ENCODE peak calls at places on chromosomes 1 and 21, in four cellular contexts. One of them, this sample, is unnamed.

GRCh38 chr1:234908571-234908970 is 220.1 kb downstream of the TOMM20 start:
- DNase-seq in spleen: no peak
- DNase-seq in sigmoid colon: no peak
- DNase-seq in upper lobe of left lung: peak
- DNase-seq in this sample: no peak

GRCh38 chr1:19153169-19153568 is 56.9 kb downstream of the UBR4 start:
- DNase-seq in spleen: no peak
- DNase-seq in sigmoid colon: no peak
- DNase-seq in upper lobe of left lung: no peak
- DNase-seq in this sample: no peak

GRCh38 chr1:63368131-63368530 is 704 bp downstream of the ALG6 start:
- DNase-seq in spleen: no peak
- DNase-seq in sigmoid colon: no peak
- DNase-seq in upper lobe of left lung: no peak
- DNase-seq in this sample: no peak

GRCh38 chr21:36909901-36910561 is 56.4 kb downstream of the HLCS start:
- DNase-seq in spleen: no peak
- DNase-seq in sigmoid colon: no peak
- DNase-seq in upper lobe of left lung: no peak
- DNase-seq in this sample: no peak

GRCh38 chr1:72837781-72838180 is 555.4 kb upstream of the NEGR1 start:
- DNase-seq in spleen: no peak
- DNase-seq in sigmoid colon: no peak
- DNase-seq in upper lobe of left lung: no peak
- DNase-seq in this sample: no peak

GRCh38 chr1:232557661-232558260 is 72.2 kb downstream of the SIPA1L2 start:
- DNase-seq in spleen: no peak
- DNase-seq in sigmoid colon: no peak
- DNase-seq in upper lobe of left lung: no peak
- DNase-seq in this sample: no peak

GRCh38 chr1:111904478-111905218 is 84.8 kb downstream of the KCND3 start:
- DNase-seq in spleen: no peak
- DNase-seq in sigmoid colon: no peak
- DNase-seq in upper lobe of left lung: peak
- DNase-seq in this sample: no peak

GRCh38 chr1:210596641-210597040 is 267.9 kb downstream of the HHAT start:
- DNase-seq in spleen: no peak
- DNase-seq in sigmoid colon: no peak
- DNase-seq in upper lobe of left lung: no peak
- DNase-seq in this sample: no peak

GRCh38 chr1:9767964-9768668 is 55.6 kb downstream of the CLSTN1 start:
- DNase-seq in spleen: peak
- DNase-seq in sigmoid colon: peak
- DNase-seq in upper lobe of left lung: no peak
- DNase-seq in this sample: peak

GRCh38 chr1:41003640-41004220 is 17.8 kb downstream of the SLFNL1 start:
- DNase-seq in spleen: peak
- DNase-seq in sigmoid colon: peak
- DNase-seq in upper lobe of left lung: no peak
- DNase-seq in this sample: peak

GRCh38 chr21:15379776-15380175 is 315.0 kb upstream of the NRIP1 start:
- DNase-seq in spleen: no peak
- DNase-seq in sigmoid colon: no peak
- DNase-seq in upper lobe of left lung: no peak
- DNase-seq in this sample: no peak

GRCh38 chr1:214670098-214670497 is 67.1 kb downstream of the CENPF start:
- DNase-seq in spleen: no peak
- DNase-seq in sigmoid colon: peak
- DNase-seq in upper lobe of left lung: no peak
- DNase-seq in this sample: no peak

GRCh38 chr1:221776495-221777413 is 34.9 kb upstream of the DUSP10 start:
- DNase-seq in spleen: no peak
- DNase-seq in sigmoid colon: no peak
- DNase-seq in upper lobe of left lung: no peak
- DNase-seq in this sample: no peak

GRCh38 chr1:223156343-223156742 is 13.3 kb upstream of the TLR5 start:
- DNase-seq in spleen: no peak
- DNase-seq in sigmoid colon: no peak
- DNase-seq in upper lobe of left lung: no peak
- DNase-seq in this sample: no peak

GRCh38 chr1:245160288-245160687 is 5.5 kb downstream of the KIF26B start:
- DNase-seq in spleen: no peak
- DNase-seq in sigmoid colon: peak
- DNase-seq in upper lobe of left lung: no peak
- DNase-seq in this sample: no peak

GRCh38 chr1:155688318-155689121 is at the start of the genes DAP3 and YY1AP1:
- DNase-seq in spleen: peak
- DNase-seq in sigmoid colon: peak
- DNase-seq in upper lobe of left lung: peak
- DNase-seq in this sample: peak

GRCh38 chr1:237390798-237391197 is 348.8 kb downstream of the RYR2 start:
- DNase-seq in spleen: no peak
- DNase-seq in sigmoid colon: no peak
- DNase-seq in upper lobe of left lung: no peak
- DNase-seq in this sample: no peak

GRCh38 chr1:231070758-231071443 is 30.8 kb upstream of the FAM89A start:
- DNase-seq in spleen: no peak
- DNase-seq in sigmoid colon: no peak
- DNase-seq in upper lobe of left lung: peak
- DNase-seq in this sample: no peak

GRCh38 chr1:34265396-34265795 is 88.7 kb downstream of the C1orf94 start:
- DNase-seq in spleen: no peak
- DNase-seq in sigmoid colon: no peak
- DNase-seq in upper lobe of left lung: no peak
- DNase-seq in this sample: no peak

GRCh38 chr1:220233927-220234326 is 38.3 kb downstream of the RAB3GAP2 start:
- DNase-seq in spleen: no peak
- DNase-seq in sigmoid colon: no peak
- DNase-seq in upper lobe of left lung: no peak
- DNase-seq in this sample: no peak

GRCh38 chr1:40849801-40850592 is 12.2 kb downstream of the CITED4 start:
- DNase-seq in spleen: peak
- DNase-seq in sigmoid colon: peak
- DNase-seq in upper lobe of left lung: no peak
- DNase-seq in this sample: peak

GRCh38 chr1:203077367-203077766 is 8.4 kb downstream of the MYOG start:
- DNase-seq in spleen: no peak
- DNase-seq in sigmoid colon: peak
- DNase-seq in upper lobe of left lung: no peak
- DNase-seq in this sample: no peak

GRCh38 chr1:86183711-86184252 is 27.2 kb upstream of the COL24A1 start:
- DNase-seq in spleen: no peak
- DNase-seq in sigmoid colon: no peak
- DNase-seq in upper lobe of left lung: no peak
- DNase-seq in this sample: no peak

GRCh38 chr1:231748744-231749143 is 122.2 kb downstream of the DISC1 start:
- DNase-seq in spleen: no peak
- DNase-seq in sigmoid colon: no peak
- DNase-seq in upper lobe of left lung: no peak
- DNase-seq in this sample: no peak

GRCh38 chr1:52551476-52552235 is 1.2 kb downstream of the TUT4 start:
- DNase-seq in spleen: no peak
- DNase-seq in sigmoid colon: no peak
- DNase-seq in upper lobe of left lung: peak
- DNase-seq in this sample: peak

GRCh38 chr1:89022167-89022959 is at the start of gene GBP3:
- DNase-seq in spleen: no peak
- DNase-seq in sigmoid colon: no peak
- DNase-seq in upper lobe of left lung: no peak
- DNase-seq in this sample: no peak

GRCh38 chr1:19044975-19045831 is 88.7 kb upstream of the IFFO2 start:
- DNase-seq in spleen: peak
- DNase-seq in sigmoid colon: no peak
- DNase-seq in upper lobe of left lung: no peak
- DNase-seq in this sample: no peak

GRCh38 chr1:100896481-100896982 is 642 bp downstream of the SLC30A7 start:
- DNase-seq in spleen: no peak
- DNase-seq in sigmoid colon: peak
- DNase-seq in upper lobe of left lung: no peak
- DNase-seq in this sample: peak

GRCh38 chr1:37919277-37919676 is 27.6 kb downstream of the INPP5B start:
- DNase-seq in spleen: no peak
- DNase-seq in sigmoid colon: peak
- DNase-seq in upper lobe of left lung: no peak
- DNase-seq in this sample: no peak

GRCh38 chr1:29237906-29238600 is 1.7 kb downstream of the PTPRU start:
- DNase-seq in spleen: no peak
- DNase-seq in sigmoid colon: peak
- DNase-seq in upper lobe of left lung: peak
- DNase-seq in this sample: peak

GRCh38 chr1:29234471-29234870 is 1.9 kb upstream of the PTPRU start:
- DNase-seq in spleen: no peak
- DNase-seq in sigmoid colon: no peak
- DNase-seq in upper lobe of left lung: no peak
- DNase-seq in this sample: no peak

GRCh38 chr1:29236993-29237905 is 927 bp downstream of the PTPRU start:
- DNase-seq in spleen: peak
- DNase-seq in sigmoid colon: peak
- DNase-seq in upper lobe of left lung: peak
- DNase-seq in this sample: peak

GRCh38 chr1:29236743-29236992 is 346 bp downstream of the PTPRU start:
- DNase-seq in spleen: no peak
- DNase-seq in sigmoid colon: no peak
- DNase-seq in upper lobe of left lung: no peak
- DNase-seq in this sample: no peak

GRCh38 chr1:29235955-29236742 is at the start of gene PTPRU:
- DNase-seq in spleen: peak
- DNase-seq in sigmoid colon: peak
- DNase-seq in upper lobe of left lung: peak
- DNase-seq in this sample: peak
- TF ChIP-seq POLR2AphosphoS5 in spleen: peak
- TF ChIP-seq POLR2AphosphoS5 in sigmoid colon: no peak
- TF ChIP-seq POLR2AphosphoS5 in upper lobe of left lung: no peak
- TF ChIP-seq POLR2AphosphoS5 in this sample: no peak

GRCh38 chr21:44957901-44958451 is 18.1 kb downstream of the SLX9 start:
- DNase-seq in spleen: peak
- DNase-seq in sigmoid colon: peak
- DNase-seq in upper lobe of left lung: no peak
- DNase-seq in this sample: no peak
- H3K27ac ChIP-seq in spleen: peak
- H3K27ac ChIP-seq in sigmoid colon: peak
- H3K27ac ChIP-seq in upper lobe of left lung: peak
- H3K27ac ChIP-seq in this sample: peak

GRCh38 chr1:15353839-15354579 is 55.7 kb upstream of the EFHD2 start:
- DNase-seq in spleen: no peak
- DNase-seq in sigmoid colon: no peak
- DNase-seq in upper lobe of left lung: no peak
- DNase-seq in this sample: no peak

GRCh38 chr1:15358565-15359133 is 51.0 kb upstream of the EFHD2 start:
- DNase-seq in spleen: no peak
- DNase-seq in sigmoid colon: no peak
- DNase-seq in upper lobe of left lung: no peak
- DNase-seq in this sample: peak

GRCh38 chr1:15357808-15358207 is 51.9 kb upstream of the EFHD2 start:
- DNase-seq in spleen: no peak
- DNase-seq in sigmoid colon: no peak
- DNase-seq in upper lobe of left lung: no peak
- DNase-seq in this sample: no peak

GRCh38 chr1:15354580-15354965 is 55.1 kb upstream of the EFHD2 start:
- DNase-seq in spleen: no peak
- DNase-seq in sigmoid colon: no peak
- DNase-seq in upper lobe of left lung: no peak
- DNase-seq in this sample: no peak

DNA sequence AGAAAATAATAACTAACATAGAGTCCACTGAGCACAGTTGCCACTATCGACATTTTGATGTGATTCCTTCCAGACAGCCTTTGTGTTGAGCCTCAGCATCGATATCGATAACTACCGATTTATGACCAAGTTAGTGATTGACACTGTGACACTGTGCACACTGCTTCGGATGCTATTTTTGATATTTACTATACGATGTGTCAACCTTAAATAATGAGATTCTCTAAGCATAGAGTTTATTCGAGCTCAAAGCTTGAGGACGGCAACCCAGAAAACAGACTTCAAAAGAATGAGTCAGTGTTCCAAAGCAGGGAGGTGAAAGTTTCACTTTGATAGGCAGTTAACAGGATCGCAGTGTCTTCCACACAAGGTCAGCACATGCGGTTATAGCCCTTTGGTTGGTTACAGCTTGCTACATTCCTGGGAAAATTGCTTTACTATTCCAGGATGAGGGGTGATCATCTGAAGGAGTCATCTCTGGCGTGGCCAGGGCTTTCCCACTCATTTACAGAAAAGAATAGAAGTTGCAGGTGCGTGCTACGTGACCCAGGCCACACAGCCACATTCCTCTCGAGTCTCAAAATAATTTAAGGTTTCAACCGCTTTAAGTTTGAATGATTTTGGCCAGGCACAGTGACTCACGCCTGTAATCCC is 53.6 kb upstream of the EFHD2 start:
- DNase-seq in spleen: no peak
- DNase-seq in sigmoid colon: no peak
- DNase-seq in upper lobe of left lung: no peak
- DNase-seq in this sample: no peak
- TF ChIP-seq POLR2AphosphoS5 in spleen: no peak
- TF ChIP-seq POLR2AphosphoS5 in sigmoid colon: no peak
- TF ChIP-seq POLR2AphosphoS5 in upper lobe of left lung: no peak
- TF ChIP-seq POLR2AphosphoS5 in this sample: no peak

GRCh38 chr1:109240158-109241152 is 8.9 kb upstream of the CELSR2 start:
- DNase-seq in spleen: peak
- DNase-seq in sigmoid colon: peak
- DNase-seq in upper lobe of left lung: peak
- DNase-seq in this sample: peak

GRCh38 chr1:109239047-109239579 is 10.2 kb upstream of the CELSR2 start:
- DNase-seq in spleen: no peak
- DNase-seq in sigmoid colon: no peak
- DNase-seq in upper lobe of left lung: peak
- DNase-seq in this sample: no peak

GRCh38 chr1:109237512-109237911 is 11.8 kb upstream of the CELSR2 start:
- DNase-seq in spleen: no peak
- DNase-seq in sigmoid colon: no peak
- DNase-seq in upper lobe of left lung: no peak
- DNase-seq in this sample: no peak

GRCh38 chr1:109239580-109240068 is 9.7 kb upstream of the CELSR2 start:
- DNase-seq in spleen: peak
- DNase-seq in sigmoid colon: peak
- DNase-seq in upper lobe of left lung: no peak
- DNase-seq in this sample: no peak

DNA sequence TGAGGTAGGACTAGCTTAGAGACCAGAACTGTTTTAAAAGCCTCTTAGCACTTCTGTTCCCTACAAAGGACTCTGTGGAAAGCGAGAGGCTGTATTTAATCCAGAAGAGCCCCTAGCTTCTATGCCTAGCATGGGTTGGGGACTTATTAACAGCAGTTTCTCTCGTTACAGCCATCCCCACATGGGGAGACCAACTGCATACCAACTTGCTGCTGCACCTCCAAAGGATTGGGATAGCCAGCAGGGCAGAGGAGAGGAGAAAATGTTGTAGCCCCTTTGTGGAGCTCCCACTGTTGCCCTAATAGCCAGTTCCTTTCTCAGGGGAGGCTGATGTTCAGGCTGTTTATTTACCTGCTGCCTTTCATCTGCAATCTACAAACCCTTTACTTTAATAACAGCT is 11.0 kb upstream of the CELSR2 start:
- DNase-seq in spleen: no peak
- DNase-seq in sigmoid colon: no peak
- DNase-seq in upper lobe of left lung: no peak
- DNase-seq in this sample: no peak
- H3K27ac ChIP-seq in spleen: no peak
- H3K27ac ChIP-seq in sigmoid colon: no peak
- H3K27ac ChIP-seq in upper lobe of left lung: no peak
- H3K27ac ChIP-seq in this sample: no peak

This sample was measured in transverse colon.